ENCODE peak calls at places on chromosome 5, in five cellular contexts. Q is activated CD8-positive, alpha-beta T cell treated with anti-CD3 and anti-CD28 coated beads for 36 hours; L is type B pancreatic cell; B is natural killer cell; N is cardiac fibroblast. J is an unnamed sample.
A peak's percentile ranks its signal among the peaks of the same experiment; 100 is the strongest.

GRCh38 chr5:16992006-16992405 is 55.9 kb upstream of the MYO10 start:
- DNase-seq in Q (no peak), L (no peak), B (no peak), N (no peak), J (no peak)

GRCh38 chr5:55868846-55869245 is 17.7 kb downstream of the IL31RA start:
- DNase-seq in Q (peak; percentile 73), L (no peak), B (no peak), N (peak; percentile 95), J (no peak)

GRCh38 chr5:56638061-56638621 is 177.2 kb upstream of the MAP3K1 start:
- DNase-seq in Q (no peak), L (no peak), B (no peak), N (no peak), J (no peak)

GRCh38 chr5:164053123-164053522 is 547.7 kb downstream of the MAT2B start:
- DNase-seq in Q (no peak), L (no peak), B (no peak), N (no peak), J (no peak)

GRCh38 chr5:144944936-144945335 is 774.3 kb downstream of the KCTD16 start:
- DNase-seq in Q (no peak), L (no peak), B (no peak), N (no peak), J (no peak)

GRCh38 chr5:98349990-98350365 is 423.5 kb upstream of the RGMB start:
- DNase-seq in Q (no peak), L (no peak), B (no peak), N (no peak), J (no peak)

GRCh38 chr5:138716456-138716924 is 36.7 kb upstream of the CTNNA1 start:
- DNase-seq in Q (no peak), L (no peak), B (no peak), N (peak; percentile 48), J (no peak)

GRCh38 chr5:159422371-159422770 is 92.1 kb upstream of the IL12B start:
- DNase-seq in Q (no peak), L (no peak), B (no peak), N (peak; percentile 13), J (no peak)

GRCh38 chr5:120466337-120467006 is 2.4 kb downstream of the PRR16 start:
- DNase-seq in Q (no peak), L (no peak), B (no peak), N (no peak), J (no peak)

GRCh38 chr5:72293495-72294055 is 26.5 kb downstream of the MRPS27 start:
- DNase-seq in Q (no peak), L (no peak), B (no peak), N (no peak), J (no peak)

GRCh38 chr5:157561105-157561504 is 14.5 kb downstream of the ADAM19 start:
- DNase-seq in Q (no peak), L (no peak), B (no peak), N (no peak), J (no peak)

GRCh38 chr5:36878421-36879088 is 2.0 kb downstream of the NIPBL start:
- DNase-seq in Q (no peak), L (no peak), B (no peak), N (peak; percentile 67), J (no peak)

GRCh38 chr5:69512740-69513260 is 20.2 kb downstream of the OCLN start:
- DNase-seq in Q (no peak), L (no peak), B (no peak), N (peak; percentile 68), J (no peak)

GRCh38 chr5:134975843-134976242 is 8.1 kb downstream of the CATSPER3 start:
- DNase-seq in Q (no peak), L (no peak), B (no peak), N (no peak), J (no peak)

GRCh38 chr5:93925321-93925720 is 183.9 kb upstream of the POU5F2 start:
- DNase-seq in Q (no peak), L (no peak), B (no peak), N (no peak), J (no peak)

GRCh38 chr5:150624334-150625163 is 15.9 kb upstream of the SYNPO start:
- DNase-seq in Q (peak; percentile 27), L (no peak), B (no peak), N (peak; percentile 58), J (peak; percentile 86)

GRCh38 chr5:135875567-135875966 is 20.1 kb downstream of the IL9 start:
- DNase-seq in Q (no peak), L (no peak), B (no peak), N (no peak), J (no peak)

GRCh38 chr5:154972476-154973080 is 31.7 kb downstream of the MRPL22 start:
- DNase-seq in Q (peak; percentile 22), L (no peak), B (no peak), N (peak; percentile 73), J (no peak)

GRCh38 chr5:142015781-142016533 is 3.1 kb upstream of the GNPDA1 start:
- DNase-seq in Q (peak; percentile 68), L (no peak), B (no peak), N (peak; percentile 23), J (no peak)

GRCh38 chr5:178499352-178499751 is 90.8 kb downstream of the COL23A1 start:
- DNase-seq in Q (no peak), L (no peak), B (no peak), N (no peak), J (no peak)

GRCh38 chr5:148685520-148686134 is 31.3 kb upstream of the HTR4 start:
- DNase-seq in Q (no peak), L (no peak), B (no peak), N (peak; percentile 39), J (no peak)

GRCh38 chr5:149794338-149795023 is 64.4 kb downstream of the PPARGC1B start:
- DNase-seq in Q (no peak), L (no peak), B (no peak), N (no peak), J (no peak)

GRCh38 chr5:56837956-56838355 is 22.6 kb downstream of the MAP3K1 start:
- DNase-seq in Q (no peak), L (no peak), B (no peak), N (no peak), J (no peak)

GRCh38 chr5:141547488-141547887 is 58.6 kb downstream of the PCDHGC5 start:
- DNase-seq in Q (no peak), L (no peak), B (no peak), N (peak; percentile 46), J (no peak)

GRCh38 chr5:103541114-103541513 is 21.5 kb downstream of the NUDT12 start:
- DNase-seq in Q (no peak), L (no peak), B (no peak), N (no peak), J (no peak)

GRCh38 chr5:159459951-159460538 is 129.8 kb upstream of the IL12B start:
- DNase-seq in Q (peak; percentile 22), L (no peak), B (no peak), N (no peak), J (no peak)

GRCh38 chr5:78242001-78242400 is 52.5 kb downstream of the AP3B1 start:
- DNase-seq in Q (no peak), L (no peak), B (no peak), N (no peak), J (no peak)

GRCh38 chr5:73061593-73061992 is 58.8 kb upstream of the TMEM171 start:
- DNase-seq in Q (no peak), L (no peak), B (no peak), N (no peak), J (no peak)

GRCh38 chr5:173640166-173640804 is 23.8 kb upstream of the BOD1 start:
- DNase-seq in Q (no peak), L (no peak), B (no peak), N (no peak), J (no peak)
- TF ChIP-seq CTCF in Q (no peak), L (peak; percentile 22), B (no peak), N (peak; percentile 4), J (no peak)

DNA sequence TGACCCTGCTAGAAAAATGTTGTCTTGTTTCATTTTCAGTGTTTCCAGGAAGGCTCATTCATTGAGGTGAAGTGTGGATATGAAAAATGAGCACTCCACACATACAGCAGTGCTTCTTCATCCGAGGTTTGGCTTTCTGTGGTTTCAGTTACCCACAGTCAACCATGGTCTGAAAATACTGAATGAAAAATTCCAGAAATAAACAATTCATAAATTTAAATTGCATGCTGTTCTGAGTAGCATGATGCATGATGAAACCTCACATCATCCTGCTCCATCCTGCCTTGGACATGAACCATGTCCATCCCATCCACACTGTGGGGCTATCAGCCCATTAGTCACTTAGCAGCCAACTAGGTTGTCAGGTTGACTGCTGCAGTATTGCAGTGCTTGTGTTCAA is 10.4 kb upstream of the SLC45A2 start:
- DNase-seq in Q (peak; percentile 22), L (no peak), B (no peak), N (peak; percentile 46), J (no peak)
- TF ChIP-seq CTCF in Q (no peak), L (no peak), B (no peak), N (no peak), J (peak; percentile 13)

GRCh38 chr5:170651902-170652301 is 131.6 kb upstream of the GABRP start:
- DNase-seq in Q (no peak), L (no peak), B (no peak), N (no peak), J (no peak)

GRCh38 chr5:170650850-170651249 is 132.7 kb upstream of the GABRP start:
- DNase-seq in Q (no peak), L (no peak), B (no peak), N (no peak), J (no peak)

GRCh38 chr5:170656346-170656745 is 127.2 kb upstream of the GABRP start:
- DNase-seq in Q (no peak), L (no peak), B (no peak), N (no peak), J (no peak)

GRCh38 chr5:170655920-170656319 is 127.6 kb upstream of the GABRP start:
- DNase-seq in Q (no peak), L (no peak), B (no peak), N (no peak), J (no peak)

DNA sequence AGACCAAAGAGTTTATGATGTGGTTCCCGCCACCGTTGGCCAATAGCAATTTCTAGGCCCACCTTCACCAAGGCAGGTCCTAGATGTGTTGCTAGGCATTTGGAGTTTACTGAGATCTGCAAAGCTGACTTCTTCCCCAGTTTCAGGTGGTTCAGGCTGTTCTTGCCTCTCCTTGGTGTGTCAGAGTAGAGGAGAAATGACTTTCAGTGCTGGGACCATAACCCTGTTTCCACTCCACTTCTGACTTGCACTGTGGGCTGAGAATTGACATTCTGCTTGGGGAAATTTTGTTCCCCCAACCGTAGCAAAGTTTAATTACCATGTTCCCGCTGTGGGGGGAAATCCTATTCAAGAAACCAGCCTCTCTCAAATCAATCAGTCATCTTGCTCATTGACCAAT is 128.0 kb upstream of the GABRP start:
- DNase-seq in Q (no peak), L (no peak), B (no peak), N (no peak), J (no peak)
- TF ChIP-seq CTCF in Q (no peak), L (no peak), B (no peak), N (no peak), J (no peak)

DNA sequence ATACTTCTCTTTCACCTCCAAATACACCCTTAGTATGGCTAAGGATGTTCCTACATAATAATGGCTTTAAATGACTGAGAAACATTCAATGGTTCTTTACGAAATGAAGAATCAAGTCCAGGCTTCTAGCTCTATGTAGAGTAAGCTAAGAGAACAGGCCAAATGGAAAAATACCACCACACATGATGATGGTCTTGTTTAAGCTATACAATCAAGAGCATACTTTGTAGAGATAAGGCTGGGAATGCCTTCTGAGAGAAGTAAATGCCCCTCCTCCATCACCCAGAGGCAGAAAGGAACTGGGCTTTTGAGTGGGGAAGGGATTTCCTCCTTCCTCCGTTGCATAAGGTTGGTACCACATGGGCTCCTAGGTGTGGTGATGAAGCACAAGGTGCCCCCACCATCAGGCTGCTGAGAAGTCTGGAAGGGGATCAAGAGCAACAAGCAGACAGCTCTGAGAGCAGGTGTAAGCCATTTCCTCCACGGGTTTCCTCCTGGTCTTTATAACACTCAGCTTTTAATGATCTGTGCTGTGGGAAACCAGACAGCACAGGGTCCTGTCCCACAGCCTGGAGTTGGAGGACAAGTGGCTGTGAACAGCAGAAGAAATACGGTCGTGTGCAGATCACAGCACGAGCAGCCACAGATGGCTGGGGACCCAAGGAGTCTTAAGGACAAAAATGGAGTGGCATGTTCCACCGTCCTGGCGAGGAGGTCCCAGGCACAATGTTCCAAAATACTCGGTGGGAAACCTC is 396.9 kb downstream of the CTNND2 start:
- DNase-seq in Q (no peak), L (no peak), B (no peak), N (no peak), J (no peak)
- TF ChIP-seq CTCF in Q (no peak), L (no peak), B (no peak), N (no peak), J (no peak)